ENCODE peak calls at places on chromosome 16, in four cellular contexts. G, W, D and K are unnamed samples.

GRCh38 chr16:10039220-10040096 is 142.8 kb downstream of the GRIN2A start:
- DNase-seq in G (no peak), W (peak; percentile 71), D (no peak), K (no peak)

GRCh38 chr16:84111481-84111880 is 5.3 kb downstream of the MBTPS1 start:
- DNase-seq in G (no peak), W (no peak), D (no peak), K (no peak)

GRCh38 chr16:1057252-1057932 is 15.2 kb upstream of the SSTR5 start:
- DNase-seq in G (no peak), W (peak; percentile 37), D (no peak), K (no peak)

GRCh38 chr16:30559690-30560089 is 1.5 kb upstream of the ZNF764 start:
- DNase-seq in G (no peak), W (no peak), D (no peak), K (no peak)

GRCh38 chr16:79847101-79847500 is 246.6 kb upstream of the MAF start:
- DNase-seq in G (no peak), W (no peak), D (no peak), K (no peak)

GRCh38 chr16:4032768-4033167 is 83.5 kb downstream of the ADCY9 start:
- DNase-seq in G (no peak), W (no peak), D (no peak), K (no peak)

GRCh38 chr16:70428178-70428998 is 10.5 kb downstream of the ST3GAL2 start:
- DNase-seq in G (peak; percentile 81), W (peak; percentile 72), D (peak; percentile 82), K (peak; percentile 65)

GRCh38 chr16:80993293-80993691 is 13.4 kb downstream of the CMC2 start:
- DNase-seq in G (peak; percentile 81), W (no peak), D (no peak), K (no peak)

GRCh38 chr16:19822534-19822933 is 62.1 kb downstream of the GPRC5B start:
- DNase-seq in G (no peak), W (no peak), D (no peak), K (no peak)